ENCODE peak calls at places on chromosomes 12 and 14, in seven cellular contexts. P, N, V, G, C, M and E are unnamed samples.

GRCh38 chr14:93792391-93792790 is 4.1 kb upstream of the PRIMA1 start:
- DNase-seq in M (no peak), C (no peak), N (no peak), G (no peak), V (no peak), P (no peak), E (no peak)

GRCh38 chr14:68547305-68548193 is 245.3 kb downstream of the ZFP36L1 start:
- DNase-seq in C (no peak), M (peak), P (no peak), N (peak), V (no peak), G (no peak), E (no peak)

GRCh38 chr14:89973234-89973823 is 17.6 kb downstream of the TDP1 start:
- DNase-seq in G (peak), N (peak), V (peak), P (peak), C (peak), M (peak), E (peak)

GRCh38 chr12:113203852-113204760 is 17.2 kb upstream of the TPCN1 start:
- DNase-seq in V (no peak), C (no peak), G (no peak), N (no peak), P (no peak), M (no peak), E (no peak)

GRCh38 chr12:108635997-108636808 is 2.5 kb upstream of the SELPLG start:
- DNase-seq in G (no peak), C (no peak), M (no peak), P (no peak), V (no peak), N (no peak), E (no peak)

GRCh38 chr12:49094104-49094948 is at the start of gene DHH:
- DNase-seq in V (peak), N (peak), G (no peak), M (peak), C (no peak), P (peak), E (no peak)

GRCh38 chr14:53993920-53994607 is 37.4 kb upstream of the BMP4 start:
- DNase-seq in C (no peak), M (no peak), N (no peak), G (no peak), V (no peak), P (no peak), E (no peak)

GRCh38 chr12:11765817-11766794 is 116.6 kb downstream of the ETV6 start:
- DNase-seq in N (no peak), P (no peak), G (no peak), M (peak), V (no peak), C (peak), E (peak)

GRCh38 chr14:92847220-92848148 is 53.4 kb downstream of the GOLGA5 start:
- DNase-seq in N (no peak), M (no peak), G (no peak), C (no peak), P (peak), V (no peak), E (no peak)

GRCh38 chr12:87848248-87848868 is 180.8 kb downstream of the C12orf50 start:
- DNase-seq in P (peak), G (no peak), N (peak), V (peak), C (no peak), M (no peak), E (no peak)

GRCh38 chr14:68949236-68949965 is 29.7 kb downstream of the ACTN1 start:
- DNase-seq in C (no peak), G (no peak), M (no peak), N (no peak), V (no peak), P (no peak), E (no peak)

GRCh38 chr12:90111646-90112565 is 403.3 kb upstream of the ATP2B1 start:
- DNase-seq in P (no peak), M (no peak), N (no peak), C (no peak), V (no peak), G (no peak), E (no peak)

GRCh38 chr12:118773956-118774723 is 207.2 kb upstream of the SRRM4 start:
- DNase-seq in P (peak), G (no peak), N (no peak), C (no peak), M (peak), V (no peak), E (no peak)

GRCh38 chr14:35557221-35557747 is 23.3 kb downstream of the INSM2 start:
- DNase-seq in M (no peak), N (no peak), G (no peak), V (no peak), P (no peak), C (no peak), E (no peak)

GRCh38 chr14:79836577-79836976 is 374.7 kb downstream of the DIO2 start:
- DNase-seq in P (no peak), C (no peak), G (no peak), M (no peak), V (no peak), N (no peak), E (no peak)